ENCODE peak calls at places on chromosomes 5 and 9, in seven cellular contexts. One of them, this sample, is unnamed.

GRCh38 chr9:31168161-31168560 is 1216.3 kb upstream of the ACO1 start:
- DNase-seq in RPMI7951: no peak
- DNase-seq in left cardiac atrium: no peak
- DNase-seq in activated naive CD4-positive, alpha-beta T cell treated with anti-CD3 and anti-CD28 coated beads for 36 hours: no peak
- DNase-seq in colonic mucosa: no peak
- DNase-seq in psoas muscle: no peak
- DNase-seq in 8988T: no peak
- DNase-seq in this sample: no peak

GRCh38 chr5:98510111-98510510 is 263.4 kb upstream of the RGMB start:
- DNase-seq in RPMI7951: peak; percentile 63
- DNase-seq in left cardiac atrium: no peak
- DNase-seq in activated naive CD4-positive, alpha-beta T cell treated with anti-CD3 and anti-CD28 coated beads for 36 hours: no peak
- DNase-seq in colonic mucosa: peak; percentile 61
- DNase-seq in psoas muscle: no peak
- DNase-seq in 8988T: no peak
- DNase-seq in this sample: no peak

GRCh38 chr9:33167949-33168535 is 906 bp upstream of the B4GALT1 start:
- DNase-seq in RPMI7951: no peak
- DNase-seq in left cardiac atrium: no peak
- DNase-seq in activated naive CD4-positive, alpha-beta T cell treated with anti-CD3 and anti-CD28 coated beads for 36 hours: peak; percentile 22
- DNase-seq in colonic mucosa: peak; percentile 38
- DNase-seq in psoas muscle: no peak
- DNase-seq in 8988T: no peak
- DNase-seq in this sample: peak; percentile 54

GRCh38 chr5:134905246-134905996 is 490 bp downstream of the PCBD2 start:
- DNase-seq in RPMI7951: peak; percentile 68
- DNase-seq in left cardiac atrium: no peak
- DNase-seq in activated naive CD4-positive, alpha-beta T cell treated with anti-CD3 and anti-CD28 coated beads for 36 hours: peak; percentile 65
- DNase-seq in colonic mucosa: peak; percentile 62
- DNase-seq in psoas muscle: no peak
- DNase-seq in 8988T: peak; percentile 15
- DNase-seq in this sample: no peak

GRCh38 chr5:110150199-110150598 is 460.5 kb downstream of the MAN2A1 start:
- DNase-seq in RPMI7951: no peak
- DNase-seq in left cardiac atrium: no peak
- DNase-seq in activated naive CD4-positive, alpha-beta T cell treated with anti-CD3 and anti-CD28 coated beads for 36 hours: no peak
- DNase-seq in colonic mucosa: no peak
- DNase-seq in psoas muscle: no peak
- DNase-seq in 8988T: no peak
- DNase-seq in this sample: no peak

GRCh38 chr5:5432020-5432707 is 9.7 kb downstream of the ICE1 start:
- DNase-seq in RPMI7951: peak; percentile 42
- DNase-seq in left cardiac atrium: no peak
- DNase-seq in activated naive CD4-positive, alpha-beta T cell treated with anti-CD3 and anti-CD28 coated beads for 36 hours: no peak
- DNase-seq in colonic mucosa: no peak
- DNase-seq in psoas muscle: no peak
- DNase-seq in 8988T: no peak
- DNase-seq in this sample: no peak

GRCh38 chr5:41695920-41696582 is 174.2 kb downstream of the OXCT1 start:
- DNase-seq in RPMI7951: no peak
- DNase-seq in left cardiac atrium: no peak
- DNase-seq in activated naive CD4-positive, alpha-beta T cell treated with anti-CD3 and anti-CD28 coated beads for 36 hours: no peak
- DNase-seq in colonic mucosa: no peak
- DNase-seq in psoas muscle: no peak
- DNase-seq in 8988T: no peak
- DNase-seq in this sample: no peak

GRCh38 chr9:20187318-20187717 is 398.5 kb upstream of the SLC24A2 start:
- DNase-seq in RPMI7951: no peak
- DNase-seq in left cardiac atrium: no peak
- DNase-seq in activated naive CD4-positive, alpha-beta T cell treated with anti-CD3 and anti-CD28 coated beads for 36 hours: no peak
- DNase-seq in colonic mucosa: no peak
- DNase-seq in psoas muscle: no peak
- DNase-seq in 8988T: no peak
- DNase-seq in this sample: no peak

GRCh38 chr9:92875373-92875772 is 2.5 kb downstream of the ZNF484 start:
- DNase-seq in RPMI7951: no peak
- DNase-seq in left cardiac atrium: no peak
- DNase-seq in activated naive CD4-positive, alpha-beta T cell treated with anti-CD3 and anti-CD28 coated beads for 36 hours: no peak
- DNase-seq in colonic mucosa: no peak
- DNase-seq in psoas muscle: no peak
- DNase-seq in 8988T: no peak
- DNase-seq in this sample: no peak

GRCh38 chr5:60494144-60494543 is 205.8 kb downstream of the DEPDC1B start:
- DNase-seq in RPMI7951: peak; percentile 6
- DNase-seq in left cardiac atrium: no peak
- DNase-seq in activated naive CD4-positive, alpha-beta T cell treated with anti-CD3 and anti-CD28 coated beads for 36 hours: no peak
- DNase-seq in colonic mucosa: no peak
- DNase-seq in psoas muscle: no peak
- DNase-seq in 8988T: no peak
- DNase-seq in this sample: no peak

GRCh38 chr5:42791151-42791550 is 20.5 kb downstream of the SELENOP start:
- DNase-seq in RPMI7951: peak; percentile 47
- DNase-seq in left cardiac atrium: no peak
- DNase-seq in activated naive CD4-positive, alpha-beta T cell treated with anti-CD3 and anti-CD28 coated beads for 36 hours: no peak
- DNase-seq in colonic mucosa: no peak
- DNase-seq in psoas muscle: no peak
- DNase-seq in 8988T: no peak
- DNase-seq in this sample: no peak

GRCh38 chr5:139637438-139638089 is 10.6 kb upstream of the CXXC5 start:
- DNase-seq in RPMI7951: peak; percentile 73
- DNase-seq in left cardiac atrium: peak; percentile 89
- DNase-seq in activated naive CD4-positive, alpha-beta T cell treated with anti-CD3 and anti-CD28 coated beads for 36 hours: peak; percentile 62
- DNase-seq in colonic mucosa: peak; percentile 84
- DNase-seq in psoas muscle: peak; percentile 89
- DNase-seq in 8988T: peak; percentile 71
- DNase-seq in this sample: peak; percentile 86

GRCh38 chr5:145531038-145531734 is 304.0 kb downstream of the PRELID2 start:
- DNase-seq in RPMI7951: peak; percentile 48
- DNase-seq in left cardiac atrium: peak; percentile 25
- DNase-seq in activated naive CD4-positive, alpha-beta T cell treated with anti-CD3 and anti-CD28 coated beads for 36 hours: no peak
- DNase-seq in colonic mucosa: peak; percentile 81
- DNase-seq in psoas muscle: no peak
- DNase-seq in 8988T: no peak
- DNase-seq in this sample: no peak

GRCh38 chr5:169336234-169336633 is 35.3 kb upstream of the SLIT3 start:
- DNase-seq in RPMI7951: no peak
- DNase-seq in left cardiac atrium: no peak
- DNase-seq in activated naive CD4-positive, alpha-beta T cell treated with anti-CD3 and anti-CD28 coated beads for 36 hours: no peak
- DNase-seq in colonic mucosa: no peak
- DNase-seq in psoas muscle: no peak
- DNase-seq in 8988T: no peak
- DNase-seq in this sample: no peak

This sample was measured in lower lobe of right lung.